ENCODE peak calls at places on chromosomes 11 and 22, in five cellular contexts. H, U, M, T and K are unnamed samples.

GRCh38 chr22:23790819-23791736 is 4.3 kb downstream of the SMARCB1 start:
- DNase-seq in H (no peak), U (no peak), M (no peak), T (no peak), K (no peak)

GRCh38 chr11:83241291-83241946 is 44.7 kb downstream of the CCDC90B start:
- DNase-seq in H (peak), U (no peak), M (peak), T (peak), K (peak)

GRCh38 chr11:120065176-120065575 is 72.7 kb downstream of the TRIM29 start:
- DNase-seq in H (no peak), U (no peak), M (no peak), T (no peak), K (no peak)

GRCh38 chr11:17532814-17533213 is 11.4 kb downstream of the USH1C start:
- DNase-seq in H (no peak), U (no peak), M (no peak), T (no peak), K (no peak)

GRCh38 chr11:100403817-100404216 is 283.3 kb upstream of the ARHGAP42 start:
- DNase-seq in H (no peak), U (no peak), M (no peak), T (no peak), K (no peak)

GRCh38 chr11:93330446-93330984 is at the start of gene DEUP1:
- DNase-seq in H (peak), U (no peak), M (peak), T (peak), K (peak)

GRCh38 chr11:123757976-123758375 is 3.7 kb upstream of the OR6X1 start:
- DNase-seq in H (no peak), U (no peak), M (no peak), T (no peak), K (no peak)

GRCh38 chr11:41971592-41971991 is 512.1 kb upstream of the LRRC4C start:
- DNase-seq in H (no peak), U (no peak), M (no peak), T (no peak), K (no peak)

GRCh38 chr11:76069061-76069460 is 137.2 kb downstream of the WNT11 start:
- DNase-seq in H (no peak), U (no peak), M (no peak), T (no peak), K (no peak)

GRCh38 chr11:33987975-33988580 is 63.5 kb upstream of the CAPRIN1 start:
- DNase-seq in H (peak), U (no peak), M (peak), T (peak), K (peak)

GRCh38 chr22:50540352-50540751 is 5.3 kb upstream of the KLHDC7B start:
- DNase-seq in H (no peak), U (no peak), M (no peak), T (no peak), K (no peak)

GRCh38 chr11:65150513-65151271 is 16.4 kb upstream of the SYVN1 start:
- DNase-seq in H (peak), U (peak), M (peak), T (peak), K (peak)

GRCh38 chr11:117828641-117829368 is 4.3 kb upstream of the FXYD2 start:
- DNase-seq in H (peak), U (no peak), M (peak), T (peak), K (peak)

GRCh38 chr11:102437727-102438126 is 14.8 kb downstream of the TMEM123 start:
- DNase-seq in H (no peak), U (no peak), M (no peak), T (no peak), K (no peak)

GRCh38 chr11:17739945-17740338 is 5.4 kb downstream of the KCNC1 start:
- DNase-seq in H (no peak), U (no peak), M (no peak), T (no peak), K (no peak)

GRCh38 chr22:24146791-24147353 is 34.4 kb upstream of the SUSD2 start:
- DNase-seq in H (no peak), U (no peak), M (no peak), T (no peak), K (peak)

GRCh38 chr11:33864479-33864878 is 27.4 kb downstream of the LMO2 start:
- DNase-seq in H (no peak), U (no peak), M (no peak), T (no peak), K (no peak)

GRCh38 chr11:27603376-27603775 is 96.8 kb upstream of the LIN7C start:
- DNase-seq in H (no peak), U (no peak), M (no peak), T (no peak), K (no peak)

GRCh38 chr22:38249301-38249700 is 23.5 kb downstream of the TMEM184B start:
- DNase-seq in H (no peak), U (no peak), M (no peak), T (no peak), K (no peak)

GRCh38 chr11:64276653-64277431 is 7.6 kb downstream of the BAD start:
- DNase-seq in H (no peak), U (no peak), M (peak), T (peak), K (peak)

GRCh38 chr11:32069361-32070058 is 21.4 kb upstream of the RCN1 start:
- DNase-seq in H (no peak), U (no peak), M (no peak), T (no peak), K (no peak)

GRCh38 chr11:65718964-65719492 is 1.6 kb downstream of the RNASEH2C start:
- DNase-seq in H (no peak), U (no peak), M (peak), T (no peak), K (no peak)

GRCh38 chr11:14386895-14387480 is 28.0 kb upstream of the RRAS2 start:
- DNase-seq in H (no peak), U (no peak), M (no peak), T (no peak), K (no peak)

GRCh38 chr11:124113890-124114289 is 1.4 kb upstream of the VWA5A start:
- DNase-seq in H (no peak), U (no peak), M (no peak), T (no peak), K (peak)

GRCh38 chr11:62573006-62573591 is 592 bp downstream of the EEF1G start:
- DNase-seq in H (peak), U (no peak), M (no peak), T (no peak), K (no peak)

GRCh38 chr11:110522456-110522855 is 92.7 kb downstream of the FDX1 start:
- DNase-seq in H (no peak), U (no peak), M (no peak), T (no peak), K (no peak)

DNA sequence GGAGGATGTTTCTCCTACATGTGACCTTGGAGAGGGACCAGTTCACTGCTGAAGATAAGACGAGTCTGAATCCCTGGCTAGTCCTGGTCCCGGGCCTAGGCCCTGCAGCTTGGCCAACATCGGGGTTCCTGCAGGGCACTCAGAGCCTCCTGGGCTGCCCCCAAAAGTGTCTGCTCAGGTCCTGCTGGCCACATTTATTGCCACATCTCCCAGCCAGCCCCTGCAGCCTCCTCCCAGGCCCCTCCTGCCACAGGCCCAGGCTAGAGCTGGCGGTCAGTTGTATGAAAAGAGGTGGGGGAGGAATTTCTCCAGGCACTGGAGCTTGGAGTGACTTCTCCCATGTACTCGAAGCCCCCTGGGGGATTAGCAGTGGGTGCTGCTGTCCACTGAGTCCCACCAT is 56.5 kb upstream of the PPARA start:
- DNase-seq in H (no peak), U (no peak), M (no peak), T (no peak), K (no peak)
- TF ChIP-seq EP300 in H (no peak), U (no peak), M (no peak), T (no peak), K (no peak)

GRCh38 chr11:112877561-112877960 is 83.7 kb upstream of the NCAM1 start:
- DNase-seq in H (no peak), U (no peak), M (no peak), T (no peak), K (no peak)
- H3K4me3 ChIP-seq in H (no peak), U (no peak), M (no peak), T (no peak), K (no peak)

GRCh38 chr11:11981364-11981763 is 27.1 kb downstream of the DKK3 start:
- DNase-seq in H (no peak), U (no peak), M (peak), T (no peak), K (no peak)

GRCh38 chr11:11980200-11980599 is 28.2 kb downstream of the DKK3 start:
- DNase-seq in H (no peak), U (no peak), M (peak), T (no peak), K (no peak)

GRCh38 chr11:11979487-11980117 is 28.8 kb downstream of the DKK3 start:
- DNase-seq in H (no peak), U (no peak), M (peak), T (no peak), K (no peak)

GRCh38 chr11:11981840-11982239 is 26.6 kb downstream of the DKK3 start:
- DNase-seq in H (no peak), U (no peak), M (no peak), T (no peak), K (no peak)

DNA sequence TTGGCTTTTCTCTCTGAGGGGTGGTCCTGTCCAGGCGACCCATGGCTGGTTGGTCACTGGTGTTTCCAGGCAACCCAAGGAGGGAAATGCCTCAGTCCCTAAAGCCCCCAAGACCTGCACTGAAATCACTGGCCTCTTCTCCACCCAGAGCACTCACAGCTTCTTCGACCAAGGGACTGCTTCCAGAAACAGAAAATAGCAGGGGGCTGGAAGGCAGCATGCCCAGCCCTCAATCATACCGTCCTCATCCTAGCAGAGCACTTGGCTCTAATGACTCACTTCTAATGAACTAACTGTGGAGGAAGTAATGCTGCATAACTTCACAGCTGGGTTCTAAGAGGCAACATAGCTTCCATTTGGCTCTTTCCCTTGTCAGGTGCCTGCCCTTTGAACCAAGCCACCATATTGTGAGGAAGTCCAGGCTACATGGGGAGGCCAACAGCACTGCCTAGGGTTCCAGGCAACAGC is 27.6 kb downstream of the DKK3 start:
- DNase-seq in H (no peak), U (no peak), M (peak), T (no peak), K (no peak)
- TF ChIP-seq EP300 in H (no peak), U (no peak), M (no peak), T (no peak), K (no peak)

GRCh38 chr11:107623183-107623582 is 32.2 kb downstream of the ELMOD1 start:
- DNase-seq in H (no peak), U (no peak), M (no peak), T (no peak), K (no peak)
- H3K4me3 ChIP-seq in H (no peak), U (no peak), M (no peak), T (no peak), K (no peak)

GRCh38 chr11:10287140-10287539 is 6.9 kb downstream of the SBF2 start:
- DNase-seq in H (no peak), U (no peak), M (no peak), T (no peak), K (no peak)

GRCh38 chr11:10282121-10282520 is 11.9 kb downstream of the SBF2 start:
- DNase-seq in H (no peak), U (no peak), M (no peak), T (no peak), K (no peak)

GRCh38 chr11:10288316-10288715 is 5.7 kb downstream of the SBF2 start:
- DNase-seq in H (no peak), U (no peak), M (no peak), T (no peak), K (no peak)

GRCh38 chr11:10287766-10288165 is 6.3 kb downstream of the SBF2 start:
- DNase-seq in H (no peak), U (no peak), M (no peak), T (no peak), K (no peak)

GRCh38 chr11:10285148-10285802 is 8.7 kb downstream of the SBF2 start:
- DNase-seq in H (no peak), U (no peak), M (no peak), T (no peak), K (no peak)
- TF ChIP-seq EP300 in H (no peak), U (no peak), M (no peak), T (no peak), K (no peak)

GRCh38 chr11:47247502-47247901 is 1.1 kb downstream of the ACP2 start:
- DNase-seq in H (no peak), U (no peak), M (no peak), T (no peak), K (no peak)
- H3K4me3 ChIP-seq in H (peak), U (peak), M (peak), T (peak), K (peak)

GRCh38 chr11:94897330-94897768 is 76.0 kb downstream of the CWC15 start:
- DNase-seq in H (peak), U (no peak), M (peak), T (peak), K (peak)

GRCh38 chr11:94895971-94896370 is 77.4 kb downstream of the CWC15 start:
- DNase-seq in H (no peak), U (no peak), M (no peak), T (no peak), K (no peak)

DNA sequence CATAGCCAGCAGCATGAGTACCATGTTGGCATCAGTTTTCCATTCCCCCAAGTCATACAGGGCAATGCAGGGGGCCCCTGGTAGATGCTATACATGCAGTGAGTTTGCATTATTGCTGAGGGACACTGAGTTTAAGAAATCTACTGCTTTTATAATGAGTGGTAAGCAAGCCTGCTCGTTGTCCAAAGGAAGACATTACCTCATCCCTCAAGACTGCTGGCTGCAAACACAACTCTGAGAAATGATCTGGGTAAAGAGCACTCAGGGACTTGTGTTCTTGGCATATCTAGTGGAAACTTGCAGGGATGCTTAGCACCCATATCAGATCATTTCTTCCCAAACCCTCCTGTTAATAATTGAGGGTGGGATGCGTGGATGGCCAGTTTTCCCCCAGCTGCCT is 77.9 kb downstream of the CWC15 start:
- DNase-seq in H (no peak), U (no peak), M (no peak), T (no peak), K (no peak)
- TF ChIP-seq EP300 in H (no peak), U (no peak), M (no peak), T (no peak), K (no peak)

GRCh38 chr22:30265851-30266444 is 703 bp downstream of the OSM start:
- DNase-seq in H (peak), U (no peak), M (peak), T (no peak), K (peak)
- H3K4me3 ChIP-seq in H (no peak), U (peak), M (peak), T (no peak), K (no peak)

DNA sequence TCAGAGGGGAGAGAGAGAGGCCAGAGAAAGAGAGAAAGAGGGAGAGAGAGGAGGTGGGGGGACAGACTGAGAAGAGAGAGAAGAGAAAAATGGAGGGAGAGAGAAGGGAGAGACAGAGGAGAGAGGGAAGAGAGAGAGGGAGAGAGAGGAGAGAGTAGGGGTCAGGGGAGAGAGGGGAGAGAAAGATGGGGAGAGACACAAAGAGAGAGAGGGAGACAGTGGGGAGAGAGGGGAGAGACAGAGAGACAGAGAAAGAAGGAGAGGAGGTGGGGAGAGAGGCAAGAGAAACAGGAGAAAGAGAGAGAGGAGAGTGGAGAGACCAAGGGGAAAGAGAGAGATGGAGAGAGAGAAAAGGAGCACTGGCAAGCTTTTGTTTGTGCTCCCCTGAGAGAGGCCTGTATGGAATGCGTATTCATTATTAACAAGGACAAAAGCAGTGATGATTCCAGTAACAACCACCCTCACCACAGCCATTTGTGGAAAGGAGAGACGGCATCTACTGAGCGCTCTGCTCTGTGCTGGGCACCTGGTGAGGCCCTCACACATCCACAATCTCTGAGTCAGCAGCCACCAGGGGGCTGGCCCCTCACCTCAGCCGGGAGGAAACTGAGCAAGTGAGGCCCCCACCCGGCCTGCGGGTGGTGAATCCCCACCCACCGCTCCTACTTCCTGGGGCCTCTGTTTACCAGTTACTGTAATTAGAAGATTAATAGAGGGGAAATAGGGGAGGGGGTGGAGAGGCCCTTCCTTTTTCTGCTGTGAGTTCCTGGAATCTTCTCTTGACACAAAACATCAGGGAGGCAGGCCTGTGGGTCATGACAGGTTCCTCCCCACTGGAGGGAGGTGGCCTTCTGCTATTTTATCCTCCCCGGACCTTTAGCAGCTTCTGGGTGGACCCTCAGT is 14.7 kb upstream of the MIAT start:
- DNase-seq in H (peak), U (no peak), M (peak), T (no peak), K (peak)
- TF ChIP-seq EP300 in H (peak), U (no peak), M (no peak), T (no peak), K (no peak)